ENCODE peak calls at places on chromosomes 3 and 15, in ten cellular contexts. C, D, K, F, S, L, G, V, N and J are unnamed samples.

GRCh38 chr3:37734886-37735285 is 126.8 kb upstream of the CTDSPL start:
- DNase-seq in C (no peak), D (peak; percentile 52), K (no peak), F (no peak), S (no peak), L (no peak), G (no peak), V (no peak), N (no peak), J (no peak)

GRCh38 chr3:143121240-143122088 is 1.9 kb downstream of the CHST2 start:
- DNase-seq in C (no peak), D (no peak), K (peak; percentile 55), F (no peak), S (peak; percentile 65), L (peak; percentile 42), G (peak; percentile 71), V (peak; percentile 26), N (no peak), J (peak; percentile 16)

GRCh38 chr15:101264011-101264410 is 12.2 kb upstream of the CHSY1 start:
- DNase-seq in C (no peak), D (no peak), K (no peak), F (no peak), S (no peak), L (no peak), G (no peak), V (no peak), N (peak; percentile 38), J (peak; percentile 7)

GRCh38 chr15:96629501-96629900 is 299.0 kb downstream of the NR2F2 start:
- DNase-seq in C (no peak), D (no peak), K (no peak), F (no peak), S (no peak), L (no peak), G (no peak), V (peak; percentile 60), N (no peak), J (no peak)

GRCh38 chr3:31893174-31893573 is 87.9 kb downstream of the OSBPL10 start:
- DNase-seq in C (no peak), D (no peak), K (no peak), F (no peak), S (no peak), L (no peak), G (no peak), V (no peak), N (no peak), J (no peak)

GRCh38 chr3:85572426-85572825 is 613.6 kb downstream of the CADM2 start:
- DNase-seq in C (no peak), D (no peak), K (peak; percentile 45), F (no peak), S (no peak), L (no peak), G (no peak), V (no peak), N (no peak), J (peak; percentile 59)

GRCh38 chr15:79831635-79832034 is 65.2 kb downstream of the MTHFS start:
- DNase-seq in C (no peak), D (no peak), K (no peak), F (no peak), S (no peak), L (no peak), G (no peak), V (no peak), N (no peak), J (no peak)

GRCh38 chr3:120642368-120642948 is 39.6 kb downstream of the HGD start:
- DNase-seq in C (peak; percentile 16), D (no peak), K (peak; percentile 20), F (no peak), S (no peak), L (no peak), G (no peak), V (no peak), N (peak; percentile 55), J (peak; percentile 22)

GRCh38 chr3:160449660-160450598 is at the start of gene TRIM59:
- DNase-seq in C (peak; percentile 73), D (no peak), K (peak; percentile 99), F (peak; percentile 94), S (peak; percentile 87), L (peak; percentile 98), G (peak; percentile 97), V (peak; percentile 94), N (peak; percentile 95), J (peak; percentile 93)

GRCh38 chr3:195548046-195548445 is 4.9 kb upstream of the PPP1R2 start:
- DNase-seq in C (no peak), D (no peak), K (no peak), F (no peak), S (no peak), L (no peak), G (no peak), V (no peak), N (no peak), J (no peak)

GRCh38 chr3:20809356-20809755 is 623.4 kb upstream of the SGO1 start:
- DNase-seq in C (no peak), D (no peak), K (no peak), F (no peak), S (no peak), L (no peak), G (no peak), V (no peak), N (no peak), J (no peak)

GRCh38 chr15:56098230-56098899 is 105.0 kb upstream of the NEDD4 start:
- DNase-seq in C (no peak), D (no peak), K (no peak), F (no peak), S (no peak), L (no peak), G (no peak), V (no peak), N (peak; percentile 2), J (no peak)